ENCODE peak calls at places on chromosomes 3 and 15, in five cellular contexts. E, J, R, V and G are unnamed samples.

GRCh38 chr15:98123297-98123696 is 162.8 kb downstream of the ARRDC4 start:
- DNase-seq in E (no peak), V (no peak), R (no peak), J (no peak), G (no peak)

GRCh38 chr3:53821631-53822068 is 24.6 kb downstream of the CHDH start:
- DNase-seq in V (no peak), E (no peak), J (no peak), R (no peak), G (no peak)

GRCh38 chr15:38683382-38684242 is 119.0 kb upstream of the RASGRP1 start:
- DNase-seq in R (peak), J (peak), V (peak), E (peak), G (no peak)

GRCh38 chr15:63970723-63971426 is 75.4 kb downstream of the DAPK2 start:
- DNase-seq in V (no peak), E (no peak), J (no peak), R (no peak), G (peak)

GRCh38 chr15:88664151-88664778 is 25.4 kb downstream of the ISG20 start:
- DNase-seq in E (no peak), R (no peak), J (no peak), V (no peak), G (no peak)

GRCh38 chr3:33313331-33313730 is 36.1 kb downstream of the FBXL2 start:
- DNase-seq in J (no peak), R (no peak), V (no peak), E (no peak), G (no peak)

GRCh38 chr3:158095302-158095997 is 10.8 kb downstream of the SHOX2 start:
- DNase-seq in J (no peak), R (no peak), E (no peak), V (no peak), G (no peak)

GRCh38 chr15:65641723-65642475 is 20.2 kb downstream of the SLC24A1 start:
- DNase-seq in J (peak), R (peak), V (no peak), E (no peak), G (no peak)

GRCh38 chr3:85337895-85338294 is 379.1 kb downstream of the CADM2 start:
- DNase-seq in R (no peak), E (no peak), J (peak), V (no peak), G (no peak)

GRCh38 chr3:121436641-121437040 is 109.1 kb downstream of the POLQ start:
- DNase-seq in J (no peak), E (no peak), V (no peak), R (no peak), G (no peak)

GRCh38 chr3:149831321-149831720 is 18.3 kb downstream of the RNF13 start:
- DNase-seq in V (no peak), E (no peak), J (no peak), R (no peak), G (no peak)

GRCh38 chr3:134640378-134640777 is 10.4 kb downstream of the KY start:
- DNase-seq in E (no peak), J (no peak), R (no peak), V (no peak), G (no peak)

GRCh38 chr3:120048355-120048754 is 45.9 kb downstream of the GSK3B start:
- DNase-seq in J (peak), E (no peak), V (no peak), R (no peak), G (no peak)

GRCh38 chr3:27521179-27521871 is 37.1 kb upstream of the SLC4A7 start:
- DNase-seq in V (no peak), J (no peak), E (no peak), R (peak), G (no peak)

GRCh38 chr3:11271986-11272904 is at the start of gene ATG7:
- DNase-seq in E (peak), J (peak), V (peak), R (peak), G (peak)

GRCh38 chr3:44427683-44428082 is 49.8 kb downstream of the ZNF445 start:
- DNase-seq in J (no peak), E (no peak), V (peak), R (peak), G (no peak)
- TF ChIP-seq ZBTB33 in J (no peak), E (no peak), V (no peak), R (no peak), G (no peak)

GRCh38 chr3:24496529-24497482 is 2.2 kb upstream of the THRB start:
- DNase-seq in R (peak), V (peak), E (peak), J (peak), G (no peak)
- TF ChIP-seq ZBTB33 in R (no peak), V (no peak), E (no peak), J (no peak), G (no peak)

GRCh38 chr15:81301815-81302399 is 22.0 kb downstream of the STARD5 start:
- DNase-seq in V (no peak), J (no peak), R (no peak), E (no peak), G (peak)
- TF ChIP-seq ZBTB33 in V (no peak), J (no peak), R (no peak), E (no peak), G (no peak)

DNA sequence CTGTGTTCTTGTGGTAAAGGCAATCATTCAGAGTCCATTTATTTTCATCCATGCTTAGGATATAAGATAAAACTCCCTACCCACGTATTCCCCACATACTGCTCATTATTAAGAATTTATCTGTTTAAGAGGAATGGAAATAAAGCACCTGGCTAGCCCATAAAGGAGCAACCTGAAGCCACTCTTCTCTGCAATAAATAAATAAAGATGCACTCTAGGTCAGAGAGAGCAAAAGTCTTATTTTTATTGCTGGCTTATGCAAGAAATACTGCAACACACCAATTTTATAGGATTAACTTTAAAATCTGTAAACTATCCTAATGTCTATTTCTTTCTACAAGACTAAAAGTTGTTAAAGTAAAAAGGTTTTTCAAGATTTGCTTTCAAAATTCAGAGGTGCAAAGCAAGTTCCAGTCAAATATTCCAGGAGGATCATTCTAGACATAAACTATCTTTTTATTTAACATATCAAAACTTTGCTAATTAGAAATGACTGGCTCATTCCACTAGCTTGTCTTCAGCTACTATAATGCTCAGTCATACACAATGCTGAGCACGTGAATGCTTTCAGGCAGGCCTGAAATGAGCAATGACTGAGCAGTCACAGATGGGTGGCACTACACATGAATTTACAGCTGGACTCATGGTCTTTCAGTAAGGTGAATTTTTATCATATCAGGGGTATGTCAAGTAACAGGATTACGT is 7.1 kb downstream of the TJP1 start:
- DNase-seq in J (no peak), R (peak), E (no peak), V (peak), G (no peak)
- TF ChIP-seq ZBTB33 in J (no peak), R (no peak), E (no peak), V (no peak), G (no peak)

GRCh38 chr3:100144255-100144866 is 30.1 kb upstream of the FILIP1L start:
- DNase-seq in V (no peak), R (no peak), E (no peak), J (no peak), G (peak)
- TF ChIP-seq ZBTB33 in V (no peak), R (no peak), E (no peak), J (no peak), G (no peak)